ENCODE peak calls at places on chromosomes 16 and 17, in six cellular contexts. One of them, this sample, is unnamed.
A peak's percentile ranks its signal among the peaks of the same experiment; 100 is the strongest.

GRCh38 chr17:68103148-68103547 is 67.6 kb downstream of the KPNA2 start:
- DNase-seq in IMR-90: no peak
- DNase-seq in trophoblast cell: no peak
- DNase-seq in neuronal stem cell: no peak
- DNase-seq in H1: no peak
- DNase-seq in H9: no peak
- DNase-seq in this sample: peak; percentile 7

GRCh38 chr17:55726440-55726839 is 3.8 kb upstream of the TMEM100 start:
- DNase-seq in neuronal stem cell: no peak
- DNase-seq in trophoblast cell: no peak
- DNase-seq in H1: no peak
- DNase-seq in H9: no peak
- DNase-seq in IMR-90: peak; percentile 91
- DNase-seq in this sample: peak; percentile 54

GRCh38 chr16:11063432-11064201 is 119.3 kb downstream of the CLEC16A start:
- DNase-seq in trophoblast cell: no peak
- DNase-seq in H9: no peak
- DNase-seq in neuronal stem cell: no peak
- DNase-seq in IMR-90: no peak
- DNase-seq in H1: no peak
- DNase-seq in this sample: no peak

GRCh38 chr17:59916446-59916845 is 23.5 kb downstream of the RPS6KB1 start:
- DNase-seq in H9: no peak
- DNase-seq in neuronal stem cell: no peak
- DNase-seq in IMR-90: no peak
- DNase-seq in H1: no peak
- DNase-seq in trophoblast cell: no peak
- DNase-seq in this sample: no peak

GRCh38 chr16:31087481-31087880 is 1.3 kb downstream of the PRSS53 start:
- DNase-seq in H1: no peak
- DNase-seq in IMR-90: no peak
- DNase-seq in H9: no peak
- DNase-seq in trophoblast cell: no peak
- DNase-seq in neuronal stem cell: no peak
- DNase-seq in this sample: no peak

GRCh38 chr17:39668141-39668924 is at the start of gene PNMT:
- DNase-seq in IMR-90: peak; percentile 39
- DNase-seq in H1: peak; percentile 87
- DNase-seq in neuronal stem cell: no peak
- DNase-seq in H9: peak; percentile 81
- DNase-seq in trophoblast cell: peak; percentile 73
- DNase-seq in this sample: peak; percentile 62

GRCh38 chr16:51151951-51152663 is 1.0 kb upstream of the SALL1 start:
- DNase-seq in IMR-90: peak; percentile 80
- DNase-seq in neuronal stem cell: peak; percentile 97
- DNase-seq in H9: peak; percentile 91
- DNase-seq in H1: peak; percentile 91
- DNase-seq in trophoblast cell: no peak
- DNase-seq in this sample: peak; percentile 96

GRCh38 chr16:19066988-19067348 is 446 bp upstream of the COQ7 start:
- DNase-seq in IMR-90: no peak
- DNase-seq in H1: no peak
- DNase-seq in H9: no peak
- DNase-seq in neuronal stem cell: no peak
- DNase-seq in trophoblast cell: no peak
- DNase-seq in this sample: no peak

GRCh38 chr16:56189990-56190902 is 1.0 kb upstream of the GNAO1 start:
- DNase-seq in IMR-90: no peak
- DNase-seq in neuronal stem cell: peak; percentile 43
- DNase-seq in H9: no peak
- DNase-seq in H1: peak; percentile 75
- DNase-seq in trophoblast cell: no peak
- DNase-seq in this sample: peak; percentile 26

GRCh38 chr17:50944054-50944901 is 78.1 kb upstream of the TOB1 start:
- DNase-seq in H1: peak; percentile 75
- DNase-seq in neuronal stem cell: no peak
- DNase-seq in H9: peak; percentile 73
- DNase-seq in IMR-90: peak; percentile 19
- DNase-seq in trophoblast cell: no peak
- DNase-seq in this sample: peak; percentile 57

GRCh38 chr17:70636517-70637133 is 467.3 kb downstream of the KCNJ2 start:
- DNase-seq in H9: no peak
- DNase-seq in H1: no peak
- DNase-seq in trophoblast cell: no peak
- DNase-seq in IMR-90: peak; percentile 46
- DNase-seq in neuronal stem cell: peak; percentile 40
- DNase-seq in this sample: peak; percentile 58

GRCh38 chr17:10032142-10032541 is 127.1 kb upstream of the RCVRN start:
- DNase-seq in neuronal stem cell: no peak
- DNase-seq in IMR-90: peak; percentile 21
- DNase-seq in H1: no peak
- DNase-seq in trophoblast cell: no peak
- DNase-seq in H9: no peak
- DNase-seq in this sample: no peak

GRCh38 chr17:279776-280175 is 72.8 kb downstream of the RPH3AL start:
- DNase-seq in H1: no peak
- DNase-seq in neuronal stem cell: no peak
- DNase-seq in H9: no peak
- DNase-seq in IMR-90: no peak
- DNase-seq in trophoblast cell: no peak
- DNase-seq in this sample: no peak

GRCh38 chr17:79645022-79645776 is 34.3 kb upstream of the RBFOX3 start:
- DNase-seq in H1: peak; percentile 28
- DNase-seq in H9: peak; percentile 24
- DNase-seq in neuronal stem cell: no peak
- DNase-seq in IMR-90: no peak
- DNase-seq in trophoblast cell: no peak
- DNase-seq in this sample: no peak

GRCh38 chr16:87819983-87820382 is 49.3 kb downstream of the SLC7A5 start:
- DNase-seq in neuronal stem cell: no peak
- DNase-seq in H1: no peak
- DNase-seq in IMR-90: no peak
- DNase-seq in H9: no peak
- DNase-seq in trophoblast cell: no peak
- DNase-seq in this sample: no peak

GRCh38 chr16:3580271-3580670 is 3.1 kb upstream of the NLRC3 start:
- DNase-seq in neuronal stem cell: no peak
- DNase-seq in H1: no peak
- DNase-seq in trophoblast cell: no peak
- DNase-seq in IMR-90: no peak
- DNase-seq in H9: no peak
- DNase-seq in this sample: no peak

GRCh38 chr17:36534117-36534880 is at the start of gene MYO19:
- DNase-seq in H9: peak; percentile 89
- DNase-seq in IMR-90: peak; percentile 44
- DNase-seq in trophoblast cell: peak; percentile 59
- DNase-seq in H1: peak; percentile 86
- DNase-seq in neuronal stem cell: peak; percentile 72
- DNase-seq in this sample: peak; percentile 73

GRCh38 chr17:35708149-35708548 is 23.3 kb upstream of the RASL10B start:
- DNase-seq in H1: no peak
- DNase-seq in neuronal stem cell: no peak
- DNase-seq in IMR-90: no peak
- DNase-seq in H9: no peak
- DNase-seq in trophoblast cell: no peak
- DNase-seq in this sample: peak; percentile 29

GRCh38 chr16:557463-558297 is 2.5 kb upstream of the PRR35 start:
- DNase-seq in trophoblast cell: no peak
- DNase-seq in neuronal stem cell: no peak
- DNase-seq in H9: no peak
- DNase-seq in IMR-90: no peak
- DNase-seq in H1: no peak
- DNase-seq in this sample: no peak

GRCh38 chr16:8694795-8695194 is 20.4 kb downstream of the ABAT start:
- DNase-seq in trophoblast cell: no peak
- DNase-seq in neuronal stem cell: no peak
- DNase-seq in H9: no peak
- DNase-seq in H1: no peak
- DNase-seq in IMR-90: no peak
- DNase-seq in this sample: no peak

GRCh38 chr16:30054959-30055553 is 10.5 kb upstream of the ALDOA start:
- DNase-seq in IMR-90: no peak
- DNase-seq in H9: peak; percentile 86
- DNase-seq in neuronal stem cell: no peak
- DNase-seq in H1: peak; percentile 89
- DNase-seq in trophoblast cell: peak; percentile 34
- DNase-seq in this sample: peak; percentile 33

GRCh38 chr16:3656491-3657468 is 2.3 kb downstream of the DNASE1 start:
- DNase-seq in H1: no peak
- DNase-seq in neuronal stem cell: no peak
- DNase-seq in H9: peak; percentile 26
- DNase-seq in trophoblast cell: peak; percentile 98
- DNase-seq in IMR-90: no peak
- DNase-seq in this sample: no peak

GRCh38 chr17:70916469-70916868 is 747.1 kb downstream of the KCNJ2 start:
- DNase-seq in neuronal stem cell: no peak
- DNase-seq in IMR-90: no peak
- DNase-seq in H9: no peak
- DNase-seq in trophoblast cell: no peak
- DNase-seq in H1: no peak
- DNase-seq in this sample: no peak

GRCh38 chr16:73040735-73041402 is 7.1 kb downstream of the ZFHX3 start:
- DNase-seq in IMR-90: no peak
- DNase-seq in H9: no peak
- DNase-seq in neuronal stem cell: no peak
- DNase-seq in trophoblast cell: no peak
- DNase-seq in H1: no peak
- DNase-seq in this sample: no peak

GRCh38 chr16:52976539-52977167 is 76.0 kb downstream of the CHD9NB start:
- DNase-seq in trophoblast cell: no peak
- DNase-seq in neuronal stem cell: no peak
- DNase-seq in H1: no peak
- DNase-seq in IMR-90: peak; percentile 22
- DNase-seq in H9: peak; percentile 32
- DNase-seq in this sample: peak; percentile 6

DNA sequence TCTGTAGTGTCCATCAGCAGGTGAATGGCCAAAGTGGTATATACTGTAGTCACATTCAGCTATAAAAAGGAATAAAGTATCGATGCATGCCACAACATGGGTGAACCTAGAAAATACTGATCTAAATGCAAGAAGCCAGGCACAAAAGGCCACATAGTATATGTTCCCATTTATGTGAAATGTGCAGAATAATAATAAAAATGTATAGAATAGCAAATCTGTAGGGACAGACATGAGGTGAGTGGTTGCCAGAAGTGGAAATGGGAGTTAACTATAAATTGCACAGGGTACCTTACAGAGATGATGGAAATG is 23.1 kb downstream of the DBNDD1 start:
- DNase-seq in H9: no peak
- DNase-seq in H1: no peak
- DNase-seq in trophoblast cell: no peak
- DNase-seq in neuronal stem cell: no peak
- DNase-seq in IMR-90: no peak
- DNase-seq in this sample: no peak
- H3K14ac ChIP-seq in H9: no peak overlapping the region
- H3K14ac ChIP-seq in H1: no peak overlapping the region
- H3K14ac ChIP-seq in trophoblast cell: no peak overlapping the region
- H3K14ac ChIP-seq in neuronal stem cell: no peak overlapping the region
- H3K14ac ChIP-seq in IMR-90: no peak overlapping the region
- H3K14ac ChIP-seq in this sample: no peak overlapping the region

DNA sequence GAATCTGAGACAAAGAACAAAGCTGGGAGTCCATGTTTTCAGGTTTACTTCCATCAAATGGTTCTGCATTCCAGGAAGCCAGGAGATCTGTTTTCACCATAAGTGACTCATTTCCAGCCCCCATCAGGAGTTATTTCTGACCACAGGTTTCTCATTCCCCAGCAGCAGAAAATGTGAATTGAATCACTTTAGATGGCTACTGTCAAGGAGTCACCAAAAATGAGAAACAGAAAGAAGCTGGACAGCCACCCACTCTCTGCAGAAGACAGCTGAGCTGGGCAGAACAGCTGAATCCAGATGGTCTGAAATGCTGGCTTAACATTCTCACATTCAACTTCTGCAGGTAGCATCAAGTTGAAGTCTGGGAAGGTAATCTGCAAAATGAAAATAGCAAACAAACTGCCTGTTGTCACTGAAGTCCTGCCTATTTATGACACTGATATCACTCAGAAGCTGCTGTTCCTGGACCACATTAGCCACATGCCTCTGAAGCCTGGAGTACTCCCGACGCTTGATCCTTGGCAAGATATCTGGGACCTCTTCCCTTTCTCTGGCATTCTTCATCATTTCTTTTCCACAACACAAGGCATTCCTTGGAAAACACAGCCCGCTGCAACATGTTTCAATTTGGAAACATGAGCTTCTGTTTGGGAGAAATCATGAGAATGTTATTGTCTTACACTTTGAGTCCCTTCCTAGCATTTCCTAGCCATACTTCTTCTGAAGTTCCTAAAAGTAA is 15.3 kb downstream of the CCL11 start:
- DNase-seq in H1: no peak
- DNase-seq in H9: no peak
- DNase-seq in neuronal stem cell: no peak
- DNase-seq in IMR-90: peak; percentile 81
- DNase-seq in trophoblast cell: peak; percentile 49
- DNase-seq in this sample: peak; percentile 33
- H3K4me1 ChIP-seq in H1: no peaks in the 10 kb centered on the region
- H3K4me1 ChIP-seq in H9: no peaks in the 10 kb centered on the region
- H3K4me1 ChIP-seq in neuronal stem cell: no peaks in the 10 kb centered on the region
- H3K4me1 ChIP-seq in IMR-90: peaks cover 21% of the 10 kb centered on the region
- H3K4me1 ChIP-seq in trophoblast cell: peaks cover 6% of the 10 kb centered on the region
- H3K4me1 ChIP-seq in this sample: peaks cover 5% of the 10 kb centered on the region

GRCh38 chr17:62681939-62682381 is 54.5 kb downstream of the MRC2 start:
- DNase-seq in trophoblast cell: no peak
- DNase-seq in IMR-90: no peak
- DNase-seq in H9: no peak
- DNase-seq in neuronal stem cell: no peak
- DNase-seq in H1: no peak
- DNase-seq in this sample: no peak
- H3K14ac ChIP-seq in trophoblast cell: no peak overlapping the region
- H3K14ac ChIP-seq in IMR-90: no peak overlapping the region
- H3K14ac ChIP-seq in H9: no peak overlapping the region
- H3K14ac ChIP-seq in neuronal stem cell: no peak overlapping the region
- H3K14ac ChIP-seq in H1: no peak overlapping the region
- H3K14ac ChIP-seq in this sample: no peak overlapping the region

DNA sequence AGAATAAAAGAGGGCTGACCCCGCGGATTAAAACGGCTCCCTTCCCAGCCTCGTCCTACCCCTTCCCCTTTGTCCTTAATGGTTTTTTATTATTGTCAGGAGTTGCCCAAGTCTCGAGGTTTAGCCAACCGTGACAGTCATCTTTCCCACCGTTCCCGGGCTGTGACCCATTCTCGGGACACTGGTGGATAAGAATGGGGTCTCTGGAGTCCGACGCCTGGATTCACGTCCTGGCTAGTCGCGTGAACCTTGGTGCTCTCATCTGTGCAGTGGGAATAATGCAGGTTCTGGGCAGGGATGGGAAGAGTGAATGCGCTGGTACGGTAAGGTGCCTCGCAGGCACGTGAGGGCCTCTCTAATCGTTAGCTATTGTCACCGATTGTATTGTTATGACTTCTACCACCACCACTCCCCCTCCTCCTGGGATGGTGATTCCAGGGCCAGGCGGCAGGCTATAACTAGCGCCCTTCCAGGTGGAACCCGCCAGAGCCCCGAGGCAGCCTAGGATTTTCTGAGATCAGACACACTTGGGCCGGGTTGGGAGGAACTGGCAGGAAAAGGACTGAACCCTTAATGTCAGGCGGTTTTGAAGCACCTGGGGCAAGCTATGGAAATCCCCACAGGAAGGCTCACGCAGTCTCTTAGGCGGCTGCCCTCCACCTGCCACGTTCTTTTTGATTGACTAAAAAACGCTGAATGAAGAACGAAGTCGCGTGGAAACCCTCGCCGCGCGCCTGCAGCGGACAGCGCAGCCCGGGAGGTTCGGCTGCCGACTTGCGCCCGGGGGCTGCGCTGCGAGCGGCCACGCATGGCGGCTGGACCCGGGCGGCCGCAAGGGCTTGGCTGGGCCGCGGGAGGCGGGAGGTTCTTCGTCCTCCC is 2.7 kb downstream of the HS3ST3B1 start:
- DNase-seq in H1: peak; percentile 64
- DNase-seq in H9: peak; percentile 71
- DNase-seq in IMR-90: no peak
- DNase-seq in trophoblast cell: peak; percentile 61
- DNase-seq in neuronal stem cell: no peak
- DNase-seq in this sample: peak; percentile 47
- H3K4me1 ChIP-seq in H1: peaks cover 45% of the 10 kb centered on the region
- H3K4me1 ChIP-seq in H9: peaks cover 10% of the 10 kb centered on the region
- H3K4me1 ChIP-seq in IMR-90: peaks cover 8% of the 10 kb centered on the region
- H3K4me1 ChIP-seq in trophoblast cell: peaks cover 29% of the 10 kb centered on the region
- H3K4me1 ChIP-seq in neuronal stem cell: peaks cover 36% of the 10 kb centered on the region
- H3K4me1 ChIP-seq in this sample: peaks cover 40% of the 10 kb centered on the region

This sample was measured in mesenchymal stem cell.